ENCODE peak calls at places on chromosomes 3 and 15, in four cellular contexts. One of them, this sample, is unnamed.

GRCh38 chr3:51338632-51339031 is 46.5 kb upstream of the MANF start:
- DNase-seq in RWPE1: no peak
- DNase-seq in psoas muscle: no peak
- DNase-seq in adrenal gland: no peak
- DNase-seq in this sample: no peak

GRCh38 chr3:24683511-24684384 is 189.1 kb upstream of the THRB start:
- DNase-seq in adrenal gland: peak
- DNase-seq in RWPE1: peak
- DNase-seq in psoas muscle: no peak
- DNase-seq in this sample: peak

GRCh38 chr3:124243253-124243859 is 251.4 kb upstream of the ROPN1 start:
- DNase-seq in psoas muscle: no peak
- DNase-seq in RWPE1: no peak
- DNase-seq in adrenal gland: no peak
- DNase-seq in this sample: no peak

GRCh38 chr3:193982258-193982659 is 153.7 kb upstream of the HES1 start:
- DNase-seq in adrenal gland: no peak
- DNase-seq in psoas muscle: peak
- DNase-seq in RWPE1: peak
- DNase-seq in this sample: peak

GRCh38 chr15:86595741-86596140 is 516.1 kb downstream of the AGBL1 start:
- DNase-seq in RWPE1: peak
- DNase-seq in adrenal gland: no peak
- DNase-seq in psoas muscle: no peak
- DNase-seq in this sample: no peak

GRCh38 chr3:14142567-14143270 is 17.9 kb downstream of the TMEM43 start:
- DNase-seq in RWPE1: no peak
- DNase-seq in psoas muscle: no peak
- DNase-seq in adrenal gland: no peak
- DNase-seq in this sample: no peak

GRCh38 chr15:88920186-88920891 is 7.2 kb upstream of the MFGE8 start:
- DNase-seq in RWPE1: no peak
- DNase-seq in psoas muscle: no peak
- DNase-seq in adrenal gland: no peak
- DNase-seq in this sample: no peak

GRCh38 chr3:25663324-25664065 is 1.2 kb downstream of the TOP2B start:
- DNase-seq in psoas muscle: no peak
- DNase-seq in adrenal gland: no peak
- DNase-seq in RWPE1: no peak
- DNase-seq in this sample: no peak

GRCh38 chr3:4396599-4396998 is 70.5 kb downstream of the SUMF1 start:
- DNase-seq in adrenal gland: no peak
- DNase-seq in psoas muscle: no peak
- DNase-seq in RWPE1: no peak
- DNase-seq in this sample: no peak

GRCh38 chr15:90531147-90531546 is 1.4 kb downstream of the CRTC3 start:
- DNase-seq in RWPE1: peak
- DNase-seq in adrenal gland: no peak
- DNase-seq in psoas muscle: no peak
- DNase-seq in this sample: no peak
- H3K27ac ChIP-seq in RWPE1: peak
- H3K27ac ChIP-seq in adrenal gland: peak
- H3K27ac ChIP-seq in psoas muscle: peak
- H3K27ac ChIP-seq in this sample: peak

GRCh38 chr3:8500208-8500961 is 1.2 kb upstream of the LMCD1 start:
- DNase-seq in psoas muscle: no peak
- DNase-seq in RWPE1: no peak
- DNase-seq in adrenal gland: no peak
- DNase-seq in this sample: peak
- TF ChIP-seq CTCF in psoas muscle: no peak
- TF ChIP-seq CTCF in RWPE1: no peak
- TF ChIP-seq CTCF in adrenal gland: no peak
- TF ChIP-seq CTCF in this sample: no peak

GRCh38 chr3:42764561-42765295 is 8.3 kb downstream of the CCDC13 start:
- DNase-seq in psoas muscle: no peak
- DNase-seq in adrenal gland: no peak
- DNase-seq in RWPE1: no peak
- DNase-seq in this sample: no peak
- H3K27ac ChIP-seq in psoas muscle: no peak
- H3K27ac ChIP-seq in adrenal gland: no peak
- H3K27ac ChIP-seq in RWPE1: no peak
- H3K27ac ChIP-seq in this sample: no peak

GRCh38 chr15:48087844-48088243 is 32.9 kb upstream of the SLC24A5 start:
- DNase-seq in psoas muscle: no peak
- DNase-seq in RWPE1: no peak
- DNase-seq in adrenal gland: no peak
- DNase-seq in this sample: no peak

GRCh38 chr15:48086162-48086561 is 34.6 kb upstream of the SLC24A5 start:
- DNase-seq in psoas muscle: no peak
- DNase-seq in RWPE1: no peak
- DNase-seq in adrenal gland: no peak
- DNase-seq in this sample: no peak

GRCh38 chr15:48086582-48086981 is 34.2 kb upstream of the SLC24A5 start:
- DNase-seq in adrenal gland: no peak
- DNase-seq in RWPE1: no peak
- DNase-seq in psoas muscle: no peak
- DNase-seq in this sample: no peak

GRCh38 chr15:48089664-48090063 is 31.1 kb upstream of the SLC24A5 start:
- DNase-seq in adrenal gland: no peak
- DNase-seq in psoas muscle: no peak
- DNase-seq in RWPE1: no peak
- DNase-seq in this sample: no peak

DNA sequence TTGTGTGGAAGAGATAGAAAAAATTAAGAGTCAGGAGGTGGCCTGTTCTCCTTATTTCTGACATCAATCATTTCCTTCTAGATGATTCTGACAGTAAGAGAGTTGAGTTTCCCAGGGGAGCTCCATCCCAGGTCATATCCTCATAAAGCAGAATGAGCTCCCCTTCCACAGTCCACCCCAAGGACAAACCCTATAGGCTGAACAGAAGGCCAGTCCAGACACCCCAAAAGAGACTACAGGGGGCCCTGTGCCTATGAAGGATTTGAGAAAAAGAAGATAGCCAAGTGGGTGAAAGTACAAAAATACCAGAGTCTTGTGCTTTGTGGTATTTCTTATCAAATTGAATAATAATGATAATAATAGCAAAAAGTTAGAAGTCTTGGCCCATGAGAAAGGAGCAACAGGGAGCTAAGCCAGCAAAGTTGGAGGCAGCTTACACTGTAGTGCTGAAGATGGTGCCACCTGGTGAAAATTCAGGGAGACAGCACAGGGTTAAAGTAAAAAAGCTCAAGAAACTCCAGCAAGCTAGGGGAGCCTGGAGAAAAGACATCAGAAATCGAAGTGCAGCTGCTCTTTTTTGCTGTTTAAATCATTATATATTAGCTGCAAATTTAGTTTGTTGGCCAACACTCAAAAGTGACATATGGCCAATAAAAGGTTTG is 35.9 kb upstream of the SLC24A5 start:
- DNase-seq in adrenal gland: no peak
- DNase-seq in psoas muscle: no peak
- DNase-seq in RWPE1: peak
- DNase-seq in this sample: no peak
- TF ChIP-seq CTCF in adrenal gland: no peak
- TF ChIP-seq CTCF in psoas muscle: peak
- TF ChIP-seq CTCF in RWPE1: peak
- TF ChIP-seq CTCF in this sample: no peak

GRCh38 chr3:11582123-11582968 is 61.4 kb downstream of the VGLL4 start:
- DNase-seq in adrenal gland: peak
- DNase-seq in psoas muscle: peak
- DNase-seq in RWPE1: peak
- DNase-seq in this sample: peak

GRCh38 chr3:11584570-11584969 is 59.1 kb downstream of the VGLL4 start:
- DNase-seq in psoas muscle: no peak
- DNase-seq in RWPE1: no peak
- DNase-seq in adrenal gland: no peak
- DNase-seq in this sample: no peak

GRCh38 chr3:11583638-11584046 is 60.1 kb downstream of the VGLL4 start:
- DNase-seq in adrenal gland: no peak
- DNase-seq in RWPE1: peak
- DNase-seq in psoas muscle: no peak
- DNase-seq in this sample: no peak

GRCh38 chr3:11581237-11582122 is 62.2 kb downstream of the VGLL4 start:
- DNase-seq in RWPE1: no peak
- DNase-seq in adrenal gland: no peak
- DNase-seq in psoas muscle: no peak
- DNase-seq in this sample: no peak

GRCh38 chr3:11583226-11583625 is 60.5 kb downstream of the VGLL4 start:
- DNase-seq in psoas muscle: no peak
- DNase-seq in adrenal gland: no peak
- DNase-seq in RWPE1: no peak
- DNase-seq in this sample: no peak
- H3K27ac ChIP-seq in psoas muscle: peak
- H3K27ac ChIP-seq in adrenal gland: peak
- H3K27ac ChIP-seq in RWPE1: peak
- H3K27ac ChIP-seq in this sample: peak

GRCh38 chr3:192422998-192423349 is 304.4 kb downstream of the FGF12 start:
- DNase-seq in adrenal gland: no peak
- DNase-seq in RWPE1: no peak
- DNase-seq in psoas muscle: no peak
- DNase-seq in this sample: no peak
- TF ChIP-seq CTCF in adrenal gland: peak
- TF ChIP-seq CTCF in RWPE1: peak
- TF ChIP-seq CTCF in psoas muscle: peak
- TF ChIP-seq CTCF in this sample: peak

DNA sequence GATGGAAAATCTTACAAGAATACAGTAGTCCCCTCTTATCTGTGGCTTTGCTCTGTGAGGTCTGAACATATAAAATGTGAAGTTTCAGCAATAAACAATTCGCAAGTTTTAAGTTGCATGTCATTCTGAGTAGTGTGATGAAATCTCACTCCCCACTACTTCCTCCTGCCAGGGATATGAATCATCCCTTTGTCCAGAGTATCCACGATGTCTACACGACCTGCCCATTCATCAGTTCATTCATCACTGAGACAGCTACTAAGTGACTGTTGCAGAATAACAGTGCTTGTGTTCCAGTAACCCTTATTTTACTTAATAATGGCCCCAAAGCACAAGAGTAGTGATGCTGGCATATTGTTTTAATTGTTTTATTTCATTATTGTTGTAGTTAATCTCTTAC is 489.2 kb upstream of the UBE2E2 start:
- DNase-seq in psoas muscle: no peak
- DNase-seq in adrenal gland: no peak
- DNase-seq in RWPE1: peak
- DNase-seq in this sample: no peak
- H3K27ac ChIP-seq in psoas muscle: no peak
- H3K27ac ChIP-seq in adrenal gland: no peak
- H3K27ac ChIP-seq in RWPE1: no peak
- H3K27ac ChIP-seq in this sample: no peak

DNA sequence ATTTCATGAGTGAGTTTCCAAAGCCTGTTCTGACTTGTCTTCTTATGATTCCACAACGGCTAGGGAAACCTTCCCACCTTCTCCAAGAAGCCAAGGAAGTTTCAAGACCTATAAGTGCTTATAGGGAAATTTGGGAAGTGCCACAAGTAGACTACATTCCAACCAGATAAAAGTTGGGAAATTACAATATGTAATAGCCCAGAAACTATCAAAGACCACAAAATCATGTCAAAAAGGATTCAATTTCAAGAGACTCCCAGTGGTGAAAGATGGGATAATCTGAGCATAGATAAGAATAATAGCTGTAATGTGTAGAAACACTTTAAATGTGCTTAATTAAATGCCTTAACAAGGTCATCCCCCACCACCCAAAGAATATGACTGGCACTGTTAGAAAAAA is 169.2 kb upstream of the SLC2A2 start:
- DNase-seq in psoas muscle: no peak
- DNase-seq in adrenal gland: no peak
- DNase-seq in RWPE1: no peak
- DNase-seq in this sample: no peak
- TF ChIP-seq CTCF in psoas muscle: no peak
- TF ChIP-seq CTCF in adrenal gland: peak
- TF ChIP-seq CTCF in RWPE1: no peak
- TF ChIP-seq CTCF in this sample: no peak